ENCODE peak calls at places on chromosomes 4 and X, in four cellular contexts. H is sigmoid colon, S is uterus, A is kidney. U is an unnamed sample.

GRCh38 chr4:26300314-26301307 is 20.2 kb upstream of the RBPJ start:
- DNase-seq in H (no peak), A (no peak), S (no peak), U (no peak)

GRCh38 chr4:182745268-182745667 is 171.9 kb downstream of the DCTD start:
- DNase-seq in H (no peak), A (no peak), S (no peak), U (no peak)

GRCh38 chrX:97845451-97845850 is 961.7 kb downstream of the RPA4 start:
- DNase-seq in H (peak; percentile 55), S (no peak), A (peak; percentile 31), U (no peak)

GRCh38 chr4:23815351-23815750 is 74.5 kb downstream of the PPARGC1A start:
- DNase-seq in A (no peak), H (no peak), S (no peak), U (no peak)

GRCh38 chr4:125198916-125199315 is 115.8 kb upstream of the FAT4 start:
- DNase-seq in H (no peak), S (no peak), A (no peak), U (no peak)

GRCh38 chr4:87356832-87357526 is 34.0 kb downstream of the HSD17B11 start:
- DNase-seq in S (no peak), A (no peak), H (no peak), U (no peak)

GRCh38 chrX:136028383-136028984 is 43.2 kb downstream of the SLC9A6 start:
- DNase-seq in S (no peak), A (no peak), H (no peak), U (no peak)

GRCh38 chr4:100869266-100869665 is 351.4 kb upstream of the EMCN start:
- DNase-seq in S (no peak), H (no peak), A (no peak), U (no peak)

GRCh38 chr4:140213736-140214135 is 59.8 kb upstream of the MAML3 start:
- DNase-seq in S (no peak), A (no peak), H (no peak), U (no peak)

GRCh38 chr4:72690782-72691181 is 121.8 kb upstream of the ADAMTS3 start:
- DNase-seq in S (no peak), A (no peak), H (no peak), U (no peak)

GRCh38 chr4:110096406-110096805 is 102.0 kb downstream of the ELOVL6 start:
- DNase-seq in A (no peak), S (no peak), H (no peak), U (no peak)

GRCh38 chr4:104860227-104861123 is 286.2 kb upstream of the TET2 start:
- DNase-seq in A (no peak), S (peak; percentile 53), H (peak; percentile 67), U (no peak)

GRCh38 chrX:39592776-39593175 is 505.0 kb downstream of the BCOR start:
- DNase-seq in H (no peak), S (no peak), A (no peak), U (no peak)

GRCh38 chr4:182089326-182089725 is 153.9 kb upstream of the TENM3 start:
- DNase-seq in A (no peak), H (no peak), S (no peak), U (no peak)

GRCh38 chr4:2691952-2692435 is 64.1 kb downstream of the TNIP2 start:
- DNase-seq in A (no peak), H (no peak), S (no peak), U (no peak)

GRCh38 chr4:146649232-146649631 is 10.5 kb downstream of the POU4F2 start:
- DNase-seq in H (no peak), S (no peak), A (no peak), U (no peak)

GRCh38 chr4:146654648-146654975 is 15.9 kb downstream of the POU4F2 start:
- DNase-seq in H (no peak), A (no peak), S (no peak), U (no peak)

GRCh38 chr4:146650034-146650433 is 11.3 kb downstream of the POU4F2 start:
- DNase-seq in H (no peak), A (no peak), S (no peak), U (no peak)

DNA sequence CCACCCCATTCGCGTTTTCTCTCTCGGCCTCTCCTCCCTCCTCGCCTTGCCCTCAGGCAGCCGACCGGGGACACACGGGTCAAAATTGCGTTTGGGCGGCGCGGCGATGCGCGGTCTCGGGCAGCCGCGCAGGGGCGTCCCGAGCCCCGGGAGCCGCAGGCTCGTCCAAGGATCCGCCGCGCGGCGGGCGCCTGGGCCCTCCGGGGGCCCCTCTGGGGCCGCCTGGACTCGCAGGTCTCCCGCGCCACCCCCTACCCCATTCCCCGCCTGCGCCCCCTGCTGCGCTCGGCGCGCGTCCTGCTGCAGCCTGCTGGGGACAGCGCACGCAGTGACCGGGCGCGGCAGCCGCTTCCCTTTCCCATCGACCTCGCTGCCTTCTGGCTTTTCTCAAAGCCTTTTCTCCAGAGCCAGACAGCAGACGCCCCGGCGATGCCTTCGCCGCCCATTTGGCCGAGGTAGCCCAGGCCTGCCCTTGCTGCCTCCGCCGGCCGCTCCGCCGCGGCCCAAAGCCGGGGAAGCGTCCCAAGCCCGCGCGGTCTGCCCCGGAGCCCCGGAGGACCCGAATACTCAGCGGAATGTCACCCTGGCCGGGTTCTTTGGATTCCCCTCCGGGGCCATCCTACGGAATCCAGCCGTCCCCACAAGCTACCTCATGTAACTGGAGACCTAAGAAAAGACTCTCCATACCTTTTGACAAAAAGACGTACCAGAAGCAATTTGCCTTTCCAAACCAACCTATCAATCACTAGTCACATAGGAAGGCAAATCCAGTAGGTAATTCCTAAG is 16.5 kb downstream of the POU4F2 start:
- DNase-seq in S (no peak), H (no peak), A (peak; percentile 66), U (peak; percentile 61)
- TF ChIP-seq CTCF in S (no peak), H (no peak), A (no peak), U (no peak)

GRCh38 chr4:20253272-20253798 is 1.6 kb downstream of the SLIT2 start:
- DNase-seq in S (peak; percentile 18), A (peak; percentile 43), H (peak; percentile 63), U (peak; percentile 53)
- H3K4me3 ChIP-seq in S (peak overlapping the region; percentile 80), A (peak overlapping the region; percentile 84), H (peak overlapping the region; percentile 54), U (peak overlapping the region; percentile 58)

DNA sequence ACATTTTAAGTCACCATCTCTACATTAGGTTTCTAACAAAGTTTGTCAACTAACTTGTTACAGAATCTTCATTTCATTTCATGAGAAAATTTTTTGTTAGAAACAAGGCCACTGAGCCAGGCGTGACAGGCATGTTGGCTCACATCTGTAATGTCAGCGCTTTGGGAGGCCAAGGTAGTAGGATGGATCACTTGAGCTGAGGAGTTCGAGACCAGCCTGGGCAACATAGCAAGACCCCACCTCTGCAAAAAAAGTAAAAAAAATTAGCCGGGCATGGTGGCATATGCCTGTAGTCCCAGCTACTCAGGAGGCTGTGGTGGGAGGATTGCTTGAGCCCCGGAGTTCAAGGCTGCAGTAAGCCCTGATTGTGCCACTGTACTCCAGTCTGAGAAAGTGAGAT is 32.3 kb downstream of the FAT1 start:
- DNase-seq in H (no peak), A (no peak), S (no peak), U (no peak)
- H3K4me1 ChIP-seq in H (peaks cover 49% of the 10 kb centered on the region), A (peaks cover 11% of the 10 kb centered on the region), S (peaks cover 3% of the 10 kb centered on the region), U (peaks cover 7% of the 10 kb centered on the region)

GRCh38 chr4:6107886-6108285 is 89.7 kb upstream of the C4orf50 start:
- DNase-seq in S (no peak), H (peak; percentile 29), A (no peak), U (no peak)

GRCh38 chr4:6110681-6111353 is 89.5 kb downstream of the JAKMIP1 start:
- DNase-seq in H (peak; percentile 54), A (no peak), S (no peak), U (no peak)

GRCh38 chr4:6111354-6111930 is 88.9 kb downstream of the JAKMIP1 start:
- DNase-seq in A (no peak), H (peak; percentile 19), S (no peak), U (no peak)

GRCh38 chr4:6112606-6113290 is 87.6 kb downstream of the JAKMIP1 start:
- DNase-seq in H (no peak), S (no peak), A (no peak), U (no peak)

DNA sequence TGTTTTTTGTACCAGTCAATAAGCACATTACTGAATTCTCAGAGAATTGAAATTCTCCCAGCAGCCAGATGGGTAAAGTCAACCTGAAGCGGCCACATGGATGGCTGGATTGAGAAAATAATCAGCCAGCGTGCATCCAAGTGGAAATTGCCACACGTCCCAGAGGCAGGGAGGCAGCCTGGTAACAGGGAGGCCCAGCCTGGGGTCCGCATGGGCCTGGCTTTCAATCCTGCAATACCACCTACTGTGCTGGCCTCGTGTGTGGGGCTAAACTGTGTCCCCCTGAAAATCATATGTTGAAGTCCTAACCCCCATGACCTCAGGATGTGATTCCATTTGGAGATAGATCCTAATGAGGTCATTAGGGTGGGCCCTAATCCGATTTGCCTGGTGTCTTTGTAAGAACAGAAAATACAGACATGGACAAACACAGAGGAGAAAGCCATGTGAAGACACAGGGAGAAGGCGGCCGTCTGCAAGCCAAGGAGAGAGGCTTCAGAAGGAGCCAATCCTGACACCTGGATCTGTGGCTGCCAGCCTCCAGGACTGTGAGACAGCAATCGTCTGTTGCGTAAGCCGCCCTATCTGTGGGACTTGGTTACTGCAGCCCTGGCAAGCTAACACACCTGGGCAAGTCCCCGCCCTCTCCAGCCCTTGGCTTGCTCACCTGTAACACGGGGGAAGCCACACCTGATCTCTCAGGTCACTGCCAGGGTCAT is 90.3 kb downstream of the JAKMIP1 start:
- DNase-seq in A (no peak), H (peak; percentile 53), S (no peak), U (no peak)
- TF ChIP-seq CTCF in A (no peak), H (no peak), S (no peak), U (peak; percentile 24)